ENCODE peak calls at places on chromosomes 6 and 20, in nine cellular contexts. T is endothelial cell of umbilical vein, I is NCI-H1417, O is activated T-cell treated with anti-CD3 and anti-CD28 coated beads for 1 hour, F is fibroblast of pulmonary artery, J is neuronal stem cell, H is EL, C is MG63, V is lower lobe of right lung. Q is an unnamed sample.

GRCh38 chr20:11204926-11205768 is 531.3 kb upstream of the JAG1 start:
- DNase-seq in T (peak; percentile 79), I (peak; percentile 36), O (no peak), F (peak; percentile 86), J (peak; percentile 56), H (peak; percentile 69), C (peak; percentile 40), V (peak; percentile 48), Q (no peak)

GRCh38 chr20:50450961-50451752 is 59.0 kb upstream of the PTPN1 start:
- DNase-seq in T (no peak), I (no peak), O (no peak), F (peak; percentile 65), J (no peak), H (peak; percentile 43), C (no peak), V (no peak), Q (no peak)

GRCh38 chr6:148422085-148422484 is 79.4 kb downstream of the SASH1 start:
- DNase-seq in T (no peak), I (peak; percentile 81), O (no peak), F (no peak), J (no peak), H (no peak), C (no peak), V (no peak), Q (no peak)

GRCh38 chr20:23725102-23725501 is 25.6 kb downstream of the CST1 start:
- DNase-seq in T (no peak), I (no peak), O (no peak), F (no peak), J (no peak), H (no peak), C (no peak), V (no peak), Q (no peak)

GRCh38 chr20:1391640-1392442 is 1.0 kb downstream of the FKBP1A start:
- DNase-seq in T (peak; percentile 94), I (no peak), O (no peak), F (peak; percentile 82), J (no peak), H (peak; percentile 77), C (no peak), V (peak; percentile 58), Q (peak; percentile 75)

GRCh38 chr6:68326762-68327161 is 308.3 kb upstream of the ADGRB3 start:
- DNase-seq in T (no peak), I (no peak), O (no peak), F (no peak), J (no peak), H (no peak), C (no peak), V (no peak), Q (no peak)

GRCh38 chr6:107991939-107992560 is 34.0 kb upstream of the SEC63 start:
- DNase-seq in T (no peak), I (no peak), O (no peak), F (no peak), J (no peak), H (no peak), C (no peak), V (no peak), Q (no peak)

GRCh38 chr6:27127874-27128795 is 119.4 kb upstream of the PRSS16 start:
- DNase-seq in T (no peak), I (no peak), O (no peak), F (no peak), J (no peak), H (no peak), C (no peak), V (no peak), Q (no peak)

GRCh38 chr6:168451805-168452204 is 10.8 kb downstream of the SMOC2 start:
- DNase-seq in T (no peak), I (peak; percentile 35), O (no peak), F (no peak), J (no peak), H (no peak), C (no peak), V (no peak), Q (no peak)

GRCh38 chr20:10309326-10309725 is 90.7 kb downstream of the SNAP25 start:
- DNase-seq in T (peak; percentile 81), I (no peak), O (no peak), F (peak; percentile 88), J (no peak), H (peak; percentile 97), C (peak; percentile 80), V (no peak), Q (no peak)

GRCh38 chr6:121759370-121759769 is 323.9 kb downstream of the GJA1 start:
- DNase-seq in T (peak; percentile 2), I (no peak), O (no peak), F (no peak), J (no peak), H (no peak), C (no peak), V (no peak), Q (no peak)

GRCh38 chr6:28947831-28948270 is 24.1 kb upstream of the TRIM27 start:
- DNase-seq in T (peak; percentile 47), I (no peak), O (no peak), F (peak; percentile 23), J (no peak), H (peak; percentile 52), C (no peak), V (no peak), Q (peak; percentile 80)

GRCh38 chr6:112010328-112010727 is 43.6 kb upstream of the CCN6 start:
- DNase-seq in T (no peak), I (no peak), O (no peak), F (no peak), J (no peak), H (no peak), C (no peak), V (no peak), Q (no peak)

Q was measured in RWPE2.